ENCODE peak calls at places on chromosomes 13 and 19, in seven cellular contexts. D is NCI-H2029; S is brain microvascular endothelial cell; B is H9; W is activated CD4-positive, alpha-beta T cell treated with anti-CD3 and anti-CD28 coated beads, Interleukin-2, amount 10 ng/mL, durations not matched to agents 7 days and 5 days; N is CD4-positive, alpha-beta memory T cell; Y is body of pancreas. F is an unnamed sample.

GRCh38 chr19:40799558-40800338 is 757 bp downstream of the EGLN2 start:
- DNase-seq in B (no peak), S (no peak), D (no peak), Y (peak), W (peak), N (no peak), F (no peak)

GRCh38 chr19:38061294-38061693 is 154.3 kb downstream of the SIPA1L3 start:
- DNase-seq in D (no peak), S (peak), W (no peak), Y (no peak), B (no peak), N (no peak), F (no peak)

GRCh38 chr19:13370948-13371347 is 135.3 kb downstream of the CACNA1A start:
- DNase-seq in B (no peak), S (no peak), N (no peak), Y (no peak), W (no peak), D (no peak), F (no peak)

GRCh38 chr19:7925171-7925837 is 631 bp downstream of the CTXN1 start:
- DNase-seq in Y (peak), W (peak), B (peak), N (peak), S (peak), D (peak), F (peak)

GRCh38 chr13:37069597-37070103 is 10.2 kb upstream of the SUPT20H start:
- DNase-seq in W (no peak), B (no peak), N (no peak), S (no peak), D (no peak), Y (no peak), F (no peak)

GRCh38 chr13:102117175-102117830 is 284.5 kb downstream of the FGF14 start:
- DNase-seq in N (no peak), W (no peak), B (no peak), S (no peak), Y (no peak), D (no peak), F (no peak)

GRCh38 chr19:30649934-30650614 is 277.9 kb downstream of the ZNF536 start:
- DNase-seq in W (peak), B (no peak), N (peak), D (peak), S (peak), Y (peak), F (peak)

GRCh38 chr19:5615756-5616327 is 6.7 kb downstream of the SAFB2 start:
- DNase-seq in N (no peak), B (no peak), S (peak), Y (no peak), W (no peak), D (no peak), F (no peak)

GRCh38 chr13:51044023-51044665 is 66.9 kb downstream of the C13orf42 start:
- DNase-seq in W (no peak), S (no peak), N (no peak), B (no peak), Y (no peak), D (no peak), F (peak)

GRCh38 chr19:5343848-5344247 is 3.2 kb upstream of the PTPRS start:
- DNase-seq in S (no peak), D (no peak), W (no peak), Y (no peak), N (no peak), B (no peak), F (no peak)

GRCh38 chr19:44762033-44762432 is 13.5 kb downstream of the BCL3 start:
- DNase-seq in W (no peak), S (no peak), D (no peak), Y (no peak), N (no peak), B (no peak), F (no peak)

GRCh38 chr19:2461751-2462634 is 5.2 kb upstream of the LMNB2 start:
- DNase-seq in N (peak), W (peak), D (no peak), Y (peak), S (no peak), B (peak), F (no peak)

GRCh38 chr19:47618771-47619170 is 9.8 kb downstream of the BICRA start:
- DNase-seq in W (no peak), D (no peak), B (no peak), S (no peak), Y (peak), N (no peak), F (no peak)

GRCh38 chr13:113367771-113368170 is 3.8 kb upstream of the GRTP1 start:
- DNase-seq in Y (no peak), W (no peak), D (no peak), N (no peak), S (no peak), B (no peak), F (no peak)

GRCh38 chr13:49649244-49649962 is 21.1 kb downstream of the ARL11 start:
- DNase-seq in Y (no peak), W (no peak), B (no peak), S (peak), D (no peak), N (no peak), F (peak)

GRCh38 chr19:1199531-1199930 is 6.0 kb upstream of the STK11 start:
- DNase-seq in S (no peak), N (no peak), D (no peak), Y (no peak), W (no peak), B (no peak), F (no peak)

GRCh38 chr13:60109285-60109684 is 54.4 kb downstream of the DIAPH3 start:
- DNase-seq in Y (no peak), W (no peak), N (no peak), S (no peak), D (no peak), B (no peak), F (no peak)

GRCh38 chr13:48739346-48740037 is 85.8 kb downstream of the CYSLTR2 start:
- DNase-seq in S (no peak), W (no peak), N (no peak), D (no peak), Y (no peak), B (no peak), F (no peak)

GRCh38 chr19:17282488-17283256 is 971 bp downstream of the ANKLE1 start:
- DNase-seq in Y (peak), W (peak), S (peak), B (peak), N (peak), D (peak), F (peak)

GRCh38 chr19:30228726-30229523 is 143.3 kb upstream of the ZNF536 start:
- DNase-seq in B (no peak), W (no peak), N (no peak), D (no peak), Y (no peak), S (no peak), F (no peak)

GRCh38 chr19:35142531-35143230 is 374 bp upstream of the FXYD7 start:
- DNase-seq in B (peak), W (peak), S (no peak), Y (peak), N (peak), D (peak), F (no peak)

GRCh38 chr13:113599396-113599795 is 14.8 kb downstream of the TFDP1 start:
- DNase-seq in N (no peak), W (no peak), Y (no peak), S (no peak), B (peak), D (no peak), F (no peak)

GRCh38 chr13:28459911-28460310 is 35.0 kb downstream of the FLT1 start:
- DNase-seq in Y (no peak), S (no peak), N (no peak), W (no peak), D (no peak), B (no peak), F (no peak)

GRCh38 chr19:13507053-13507611 is 853 bp upstream of the CACNA1A start:
- DNase-seq in S (no peak), N (no peak), D (no peak), Y (no peak), W (no peak), B (peak), F (no peak)

GRCh38 chr13:50130686-50131051 is 115.4 kb downstream of the KCNRG start:
- DNase-seq in S (peak), Y (no peak), B (peak), D (no peak), W (no peak), N (peak), F (no peak)

GRCh38 chr13:110913322-110913721 is 1.5 kb downstream of the ANKRD10 start:
- DNase-seq in N (peak), D (no peak), S (no peak), B (no peak), Y (peak), W (peak), F (peak)

GRCh38 chr19:50416034-50416814 is 2.5 kb upstream of the SPIB start:
- DNase-seq in Y (no peak), D (no peak), S (no peak), B (peak), W (no peak), N (no peak), F (no peak)

GRCh38 chr19:4775627-4776152 is 15.8 kb upstream of the FEM1A start:
- DNase-seq in N (no peak), B (no peak), W (no peak), D (no peak), Y (no peak), S (no peak), F (no peak)

GRCh38 chr13:33722216-33722900 is 95.6 kb upstream of the RFC3 start:
- DNase-seq in W (no peak), S (no peak), Y (no peak), D (peak), N (no peak), B (no peak), F (no peak)

GRCh38 chr19:27740396-27740795 is 1472.6 kb downstream of the UQCRFS1 start:
- DNase-seq in B (peak), W (no peak), Y (no peak), N (no peak), D (no peak), S (no peak), F (no peak)

GRCh38 chr13:78398743-78399410 is 204.5 kb downstream of the POU4F1 start:
- DNase-seq in W (no peak), B (no peak), D (no peak), Y (no peak), S (no peak), N (no peak), F (no peak)

GRCh38 chr13:80050252-80050651 is 290.7 kb downstream of the SPRY2 start:
- DNase-seq in B (no peak), W (no peak), N (no peak), S (no peak), Y (no peak), D (no peak), F (no peak)

GRCh38 chr19:46845959-46846459 is 4.6 kb downstream of the AP2S1 start:
- DNase-seq in W (no peak), B (no peak), D (no peak), Y (no peak), N (no peak), S (no peak), F (no peak)

GRCh38 chr19:21202865-21203494 is 61.1 kb downstream of the ZNF431 start:
- DNase-seq in B (peak), Y (peak), N (peak), S (no peak), D (peak), W (peak), F (peak)

GRCh38 chr19:3655402-3656072 is 28.9 kb upstream of the CACTIN start:
- DNase-seq in N (no peak), B (no peak), Y (no peak), S (peak), D (no peak), W (no peak), F (no peak)

GRCh38 chr19:50823389-50824042 is at the start of gene KLK1:
- DNase-seq in S (no peak), Y (peak), D (no peak), W (no peak), B (no peak), N (no peak), F (no peak)